ENCODE peak calls at places on chromosome 17, in eight cellular contexts. K is SK-N-SH; Y is aorta; A is CD8-positive, alpha-beta T cell; J is endodermal cell; T is heart right ventricle; Q is GM12865; I is fibroblast of mammary gland. D is an unnamed sample.
A peak's percentile ranks its signal among the peaks of the same experiment; 100 is the strongest.

GRCh38 chr17:72392056-72393010 is 271.5 kb downstream of the SOX9 start:
- DNase-seq in J (no peak), T (no peak), Q (peak; percentile 87), A (no peak), K (no peak), I (peak; percentile 96), Y (no peak), D (no peak)

GRCh38 chr17:28584434-28584833 is 7.7 kb upstream of the ALDOC start:
- DNase-seq in Q (no peak), T (no peak), K (no peak), I (no peak), J (no peak), Y (no peak), A (no peak), D (no peak)

GRCh38 chr17:83193336-83194188 is 114.2 kb downstream of the METRNL start:
- DNase-seq in I (peak; percentile 54), Y (peak; percentile 69), T (peak; percentile 20), Q (no peak), A (no peak), K (no peak), J (no peak), D (peak; percentile 50)

GRCh38 chr17:7656958-7657715 is 6.4 kb downstream of the ATP1B2 start:
- DNase-seq in A (no peak), J (peak; percentile 98), T (peak; percentile 73), K (peak; percentile 20), I (no peak), Q (no peak), Y (peak; percentile 60), D (no peak)

GRCh38 chr17:80002690-80003490 is 32.8 kb downstream of the TBC1D16 start:
- DNase-seq in T (no peak), I (no peak), Y (peak; percentile 44), K (no peak), Q (no peak), A (no peak), J (no peak), D (no peak)

GRCh38 chr17:13883659-13884058 is 185.6 kb upstream of the COX10 start:
- DNase-seq in K (no peak), Q (no peak), T (no peak), J (no peak), Y (no peak), A (no peak), I (no peak), D (no peak)

GRCh38 chr17:43634681-43635125 is 27.0 kb downstream of the MEOX1 start:
- DNase-seq in Q (no peak), Y (no peak), I (peak; percentile 31), K (no peak), T (peak; percentile 48), J (no peak), A (no peak), D (peak; percentile 41)

GRCh38 chr17:46983782-46984181 is 4.7 kb upstream of the RPRML start:
- DNase-seq in T (no peak), I (no peak), Y (no peak), K (no peak), A (no peak), J (peak; percentile 89), Q (no peak), D (no peak)

GRCh38 chr17:65039349-65039988 is 17.1 kb downstream of the GNA13 start:
- DNase-seq in I (no peak), T (no peak), Y (no peak), A (peak; percentile 53), J (no peak), K (no peak), Q (peak; percentile 90), D (no peak)

GRCh38 chr17:82859431-82860403 is 19.9 kb upstream of the ZNF750 start:
- DNase-seq in I (peak; percentile 54), Q (peak; percentile 80), T (no peak), K (no peak), A (peak; percentile 63), Y (peak; percentile 80), J (peak; percentile 66), D (peak; percentile 86)

GRCh38 chr17:41547921-41548843 is 20.1 kb upstream of the KRT19 start:
- DNase-seq in Y (peak; percentile 94), K (peak; percentile 67), Q (no peak), J (peak; percentile 64), T (peak; percentile 37), I (peak; percentile 98), A (no peak), D (peak; percentile 88)

GRCh38 chr17:78957076-78957475 is 22.6 kb downstream of the LGALS3BP start:
- DNase-seq in Y (no peak), A (no peak), K (no peak), I (peak; percentile 84), J (no peak), T (no peak), Q (no peak), D (no peak)

GRCh38 chr17:60602385-60602742 is 2.4 kb downstream of the PPM1D start:
- DNase-seq in J (peak; percentile 65), Q (no peak), I (peak; percentile 22), Y (no peak), T (no peak), A (no peak), K (no peak), D (no peak)

GRCh38 chr17:76353004-76353598 is 615 bp downstream of the PRPSAP1 start:
- DNase-seq in A (peak; percentile 13), Y (peak; percentile 59), K (peak; percentile 89), I (no peak), J (peak; percentile 79), T (peak; percentile 33), Q (peak; percentile 18), D (peak; percentile 86)

GRCh38 chr17:32277284-32277683 is 11.7 kb downstream of the RHBDL3 start:
- DNase-seq in K (no peak), Q (no peak), I (peak; percentile 38), Y (no peak), T (no peak), J (peak; percentile 93), A (no peak), D (no peak)

GRCh38 chr17:44210342-44211192 is 8.9 kb downstream of the UBTF start:
- DNase-seq in I (peak; percentile 85), J (peak; percentile 99), A (peak; percentile 94), Q (peak; percentile 95), T (peak; percentile 91), Y (peak; percentile 93), K (peak; percentile 92), D (peak; percentile 89)

GRCh38 chr17:75615301-75615700 is 17.9 kb upstream of the SMIM5 start:
- DNase-seq in I (no peak), A (no peak), J (peak; percentile 85), T (no peak), K (no peak), Q (no peak), Y (peak; percentile 42), D (no peak)

DNA sequence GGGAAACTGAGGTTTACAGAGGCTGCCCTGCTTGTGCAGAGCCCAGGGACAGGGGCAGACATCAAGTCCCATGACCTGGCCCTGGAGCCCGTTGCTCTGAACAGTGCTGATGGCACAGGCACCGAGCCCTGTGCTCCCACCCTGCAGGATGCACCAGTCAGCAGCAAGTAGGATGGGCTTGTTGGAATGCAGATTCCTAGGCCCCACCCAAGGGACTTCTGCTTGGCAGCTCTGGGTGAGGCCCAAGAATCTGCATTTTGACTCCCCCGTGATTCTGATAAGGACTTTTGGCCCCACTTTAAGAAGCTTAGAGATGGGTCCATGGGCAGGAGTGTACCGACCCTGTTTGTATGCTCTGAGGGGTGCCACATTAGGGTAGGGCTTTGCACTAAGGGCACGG is 23.3 kb downstream of the LASP1 start:
- DNase-seq in J (peak; percentile 52), Y (no peak), I (no peak), K (no peak), A (no peak), T (no peak), Q (no peak), D (no peak)
- H3K4me3 ChIP-seq in J (no peak overlapping the region), Y (no peak overlapping the region), I (no peak overlapping the region), K (no peak overlapping the region), A (no peak overlapping the region), T (no peak overlapping the region), Q (no peak overlapping the region), D (no peak overlapping the region)

GRCh38 chr17:81032641-81033422 is 2.1 kb upstream of the BAIAP2 start:
- DNase-seq in Q (no peak), A (no peak), K (no peak), T (no peak), I (no peak), Y (no peak), J (no peak), D (no peak)

GRCh38 chr17:81029859-81030258 is 5.1 kb upstream of the BAIAP2 start:
- DNase-seq in A (no peak), T (no peak), J (no peak), Q (no peak), K (no peak), Y (no peak), I (no peak), D (peak; percentile 55)

GRCh38 chr17:81028506-81028858 is 6.5 kb upstream of the BAIAP2 start:
- DNase-seq in J (no peak), I (no peak), Q (no peak), Y (no peak), K (peak; percentile 43), T (no peak), A (no peak), D (no peak)

GRCh38 chr17:81031571-81032550 is 3.1 kb upstream of the BAIAP2 start:
- DNase-seq in T (no peak), A (no peak), K (no peak), I (no peak), Q (no peak), J (no peak), Y (peak; percentile 49), D (peak; percentile 78)

GRCh38 chr17:81030726-81031570 is 4.0 kb upstream of the BAIAP2 start:
- DNase-seq in I (no peak), Y (peak; percentile 42), T (no peak), A (no peak), Q (no peak), J (no peak), K (no peak), D (peak; percentile 81)
- H3K4me3 ChIP-seq in I (no peak overlapping the region), Y (no peak overlapping the region), T (no peak overlapping the region), A (no peak overlapping the region), Q (no peak overlapping the region), J (no peak overlapping the region), K (no peak overlapping the region), D (peak overlapping the region; percentile 62)

GRCh38 chr17:4900231-4901107 is 1.1 kb downstream of the C17orf107 start:
- DNase-seq in J (peak; percentile 97), T (no peak), Q (peak; percentile 62), I (no peak), K (no peak), A (peak; percentile 69), Y (no peak), D (peak; percentile 84)

GRCh38 chr17:4901108-4901647 is 1.7 kb downstream of the CHRNE start:
- DNase-seq in Q (no peak), A (no peak), K (no peak), T (no peak), J (no peak), I (no peak), Y (no peak), D (peak; percentile 86)

GRCh38 chr17:4902540-4902939 is 358 bp downstream of the CHRNE start:
- DNase-seq in Y (no peak), K (peak; percentile 8), A (no peak), T (no peak), I (no peak), J (no peak), Q (no peak), D (peak; percentile 54)

GRCh38 chr17:4903051-4903818 is at the start of gene CHRNE:
- DNase-seq in Y (peak; percentile 77), K (peak; percentile 78), T (no peak), Q (peak; percentile 87), A (peak; percentile 79), I (peak; percentile 80), J (peak; percentile 97), D (peak; percentile 81)

GRCh38 chr17:4901648-4902344 is 1.1 kb downstream of the CHRNE start:
- DNase-seq in Q (no peak), T (peak; percentile 77), I (no peak), K (peak; percentile 76), A (peak; percentile 41), J (peak; percentile 51), Y (peak; percentile 75), D (peak; percentile 94)
- H3K4me3 ChIP-seq in Q (no peak overlapping the region), T (no peak overlapping the region), I (no peak overlapping the region), K (no peak overlapping the region), A (no peak overlapping the region), J (no peak overlapping the region), Y (no peak overlapping the region), D (peak overlapping the region; percentile 54)

GRCh38 chr17:19867654-19868395 is at the start of gene ULK2:
- DNase-seq in J (peak; percentile 92), I (peak; percentile 69), T (peak; percentile 72), K (peak; percentile 91), A (peak; percentile 49), Y (peak; percentile 64), Q (peak; percentile 86), D (peak; percentile 90)
- H3K4me3 ChIP-seq in J (peak within 1 kb of the TSS; percentile 92), I (peak within 1 kb of the TSS; percentile 79), T (peak within 1 kb of the TSS; percentile 81), K (peak within 1 kb of the TSS; percentile 75), A (peak within 1 kb of the TSS; percentile 80), Y (peak within 1 kb of the TSS; percentile 81), Q (peak within 1 kb of the TSS; percentile 73), D (peak within 1 kb of the TSS; percentile 82)